ENCODE peak calls at places on chromosomes 7 and 10, in six cellular contexts. One of them, this sample, is unnamed.

GRCh38 chr10:88091490-88092061 is 228.2 kb downstream of the PTEN start:
- DNase-seq in A549: no peak
- DNase-seq in ovary: no peak
- DNase-seq in gastrocnemius medialis: no peak
- DNase-seq in esophagus muscularis mucosa: no peak
- DNase-seq in upper lobe of left lung: no peak
- DNase-seq in this sample: peak

GRCh38 chr10:128086003-128086863 is 40.0 kb downstream of the MKI67 start:
- DNase-seq in A549: no peak
- DNase-seq in ovary: no peak
- DNase-seq in gastrocnemius medialis: no peak
- DNase-seq in esophagus muscularis mucosa: no peak
- DNase-seq in upper lobe of left lung: no peak
- DNase-seq in this sample: no peak

GRCh38 chr10:97759157-97759980 is 12.4 kb downstream of the SFRP5 start:
- DNase-seq in A549: peak
- DNase-seq in ovary: peak
- DNase-seq in gastrocnemius medialis: no peak
- DNase-seq in esophagus muscularis mucosa: no peak
- DNase-seq in upper lobe of left lung: peak
- DNase-seq in this sample: peak

GRCh38 chr10:15843705-15844104 is 16.6 kb downstream of the MINDY3 start:
- DNase-seq in A549: no peak
- DNase-seq in ovary: no peak
- DNase-seq in gastrocnemius medialis: no peak
- DNase-seq in esophagus muscularis mucosa: no peak
- DNase-seq in upper lobe of left lung: no peak
- DNase-seq in this sample: no peak

GRCh38 chr10:18233775-18234174 is 93.6 kb downstream of the CACNB2 start:
- DNase-seq in A549: no peak
- DNase-seq in ovary: peak
- DNase-seq in gastrocnemius medialis: no peak
- DNase-seq in esophagus muscularis mucosa: peak
- DNase-seq in upper lobe of left lung: no peak
- DNase-seq in this sample: no peak

GRCh38 chr7:142795339-142795863 is 24.6 kb downstream of the PRSS2 start:
- DNase-seq in A549: no peak
- DNase-seq in ovary: no peak
- DNase-seq in gastrocnemius medialis: no peak
- DNase-seq in esophagus muscularis mucosa: no peak
- DNase-seq in upper lobe of left lung: no peak
- DNase-seq in this sample: no peak

GRCh38 chr10:29555746-29556481 is 78.9 kb downstream of the SVIL start:
- DNase-seq in A549: no peak
- DNase-seq in ovary: no peak
- DNase-seq in gastrocnemius medialis: no peak
- DNase-seq in esophagus muscularis mucosa: no peak
- DNase-seq in upper lobe of left lung: no peak
- DNase-seq in this sample: no peak

GRCh38 chr10:25028711-25029110 is 12.3 kb downstream of the THNSL1 start:
- DNase-seq in A549: no peak
- DNase-seq in ovary: no peak
- DNase-seq in gastrocnemius medialis: no peak
- DNase-seq in esophagus muscularis mucosa: no peak
- DNase-seq in upper lobe of left lung: no peak
- DNase-seq in this sample: no peak

GRCh38 chr10:111551001-111551400 is 474.2 kb downstream of the ADRA2A start:
- DNase-seq in A549: no peak
- DNase-seq in ovary: no peak
- DNase-seq in gastrocnemius medialis: no peak
- DNase-seq in esophagus muscularis mucosa: no peak
- DNase-seq in upper lobe of left lung: no peak
- DNase-seq in this sample: no peak

GRCh38 chr10:12237265-12238220 is 41.6 kb downstream of the CDC123 start:
- DNase-seq in A549: no peak
- DNase-seq in ovary: no peak
- DNase-seq in gastrocnemius medialis: no peak
- DNase-seq in esophagus muscularis mucosa: no peak
- DNase-seq in upper lobe of left lung: no peak
- DNase-seq in this sample: no peak

GRCh38 chr7:80133361-80134104 is 1.1 kb upstream of the GNAI1 start:
- DNase-seq in A549: no peak
- DNase-seq in ovary: no peak
- DNase-seq in gastrocnemius medialis: no peak
- DNase-seq in esophagus muscularis mucosa: no peak
- DNase-seq in upper lobe of left lung: no peak
- DNase-seq in this sample: no peak

GRCh38 chr7:33050425-33051318 is 11.9 kb downstream of the NT5C3A start:
- DNase-seq in A549: peak
- DNase-seq in ovary: no peak
- DNase-seq in gastrocnemius medialis: no peak
- DNase-seq in esophagus muscularis mucosa: no peak
- DNase-seq in upper lobe of left lung: no peak
- DNase-seq in this sample: no peak

GRCh38 chr7:105906169-105906568 is 29.8 kb upstream of the ATXN7L1 start:
- DNase-seq in A549: no peak
- DNase-seq in ovary: no peak
- DNase-seq in gastrocnemius medialis: no peak
- DNase-seq in esophagus muscularis mucosa: no peak
- DNase-seq in upper lobe of left lung: no peak
- DNase-seq in this sample: no peak

GRCh38 chr7:43591551-43592180 is 8.8 kb downstream of the STK17A start:
- DNase-seq in A549: no peak
- DNase-seq in ovary: no peak
- DNase-seq in gastrocnemius medialis: no peak
- DNase-seq in esophagus muscularis mucosa: no peak
- DNase-seq in upper lobe of left lung: no peak
- DNase-seq in this sample: no peak

GRCh38 chr10:992523-993340 is 4.5 kb downstream of the GTPBP4 start:
- DNase-seq in A549: no peak
- DNase-seq in ovary: no peak
- DNase-seq in gastrocnemius medialis: no peak
- DNase-seq in esophagus muscularis mucosa: no peak
- DNase-seq in upper lobe of left lung: no peak
- DNase-seq in this sample: no peak

GRCh38 chr7:1663243-1663642 is 6.8 kb upstream of the ELFN1 start:
- DNase-seq in A549: no peak
- DNase-seq in ovary: peak
- DNase-seq in gastrocnemius medialis: no peak
- DNase-seq in esophagus muscularis mucosa: no peak
- DNase-seq in upper lobe of left lung: peak
- DNase-seq in this sample: no peak

GRCh38 chr7:5248201-5248885 is 34.4 kb upstream of the SLC29A4 start:
- DNase-seq in A549: no peak
- DNase-seq in ovary: peak
- DNase-seq in gastrocnemius medialis: no peak
- DNase-seq in esophagus muscularis mucosa: no peak
- DNase-seq in upper lobe of left lung: peak
- DNase-seq in this sample: no peak

GRCh38 chr10:30882281-30882680 is 149.4 kb downstream of the ZNF438 start:
- DNase-seq in A549: no peak
- DNase-seq in ovary: no peak
- DNase-seq in gastrocnemius medialis: no peak
- DNase-seq in esophagus muscularis mucosa: no peak
- DNase-seq in upper lobe of left lung: no peak
- DNase-seq in this sample: no peak

DNA sequence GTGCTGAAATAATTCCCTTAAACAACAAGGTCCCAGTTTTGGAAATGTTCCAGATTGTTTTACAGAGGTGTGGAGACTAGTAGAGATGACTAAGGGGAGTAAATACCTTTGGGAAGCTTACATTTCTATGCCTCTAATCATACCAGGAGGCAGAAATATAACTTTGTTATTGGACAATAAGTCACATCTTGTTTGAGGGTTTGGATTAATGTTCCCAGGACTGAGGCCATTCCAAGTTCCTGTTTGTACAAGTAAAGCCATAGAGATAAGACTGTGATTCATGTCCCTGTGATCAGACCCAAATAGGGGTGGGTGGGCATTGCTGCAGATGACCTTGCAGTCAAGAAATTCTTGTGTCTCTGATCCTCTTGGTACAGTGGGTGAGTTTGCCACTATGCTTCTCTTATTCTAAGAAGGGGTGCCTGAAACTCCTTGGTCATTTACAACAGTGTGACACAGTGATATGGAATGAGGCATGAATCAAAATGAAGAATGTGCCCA is 508.3 kb downstream of the SORCS3 start:
- DNase-seq in A549: no peak
- DNase-seq in ovary: no peak
- DNase-seq in gastrocnemius medialis: no peak
- DNase-seq in esophagus muscularis mucosa: no peak
- DNase-seq in upper lobe of left lung: no peak
- DNase-seq in this sample: no peak
- H3K4me3 ChIP-seq in A549: no peak
- H3K4me3 ChIP-seq in ovary: no peak
- H3K4me3 ChIP-seq in gastrocnemius medialis: no peak
- H3K4me3 ChIP-seq in esophagus muscularis mucosa: no peak
- H3K4me3 ChIP-seq in upper lobe of left lung: no peak
- H3K4me3 ChIP-seq in this sample: no peak

GRCh38 chr7:123204206-123204835 is 4.6 kb upstream of the SLC13A1 start:
- DNase-seq in A549: no peak
- DNase-seq in ovary: no peak
- DNase-seq in gastrocnemius medialis: no peak
- DNase-seq in esophagus muscularis mucosa: no peak
- DNase-seq in upper lobe of left lung: no peak
- DNase-seq in this sample: no peak

GRCh38 chr7:123211545-123211944 is 11.8 kb upstream of the SLC13A1 start:
- DNase-seq in A549: no peak
- DNase-seq in ovary: no peak
- DNase-seq in gastrocnemius medialis: no peak
- DNase-seq in esophagus muscularis mucosa: no peak
- DNase-seq in upper lobe of left lung: no peak
- DNase-seq in this sample: no peak

GRCh38 chr7:123210986-123211385 is 11.2 kb upstream of the SLC13A1 start:
- DNase-seq in A549: no peak
- DNase-seq in ovary: no peak
- DNase-seq in gastrocnemius medialis: no peak
- DNase-seq in esophagus muscularis mucosa: no peak
- DNase-seq in upper lobe of left lung: no peak
- DNase-seq in this sample: no peak

GRCh38 chr7:123209786-123210185 is 10.0 kb upstream of the SLC13A1 start:
- DNase-seq in A549: no peak
- DNase-seq in ovary: no peak
- DNase-seq in gastrocnemius medialis: no peak
- DNase-seq in esophagus muscularis mucosa: no peak
- DNase-seq in upper lobe of left lung: no peak
- DNase-seq in this sample: peak

DNA sequence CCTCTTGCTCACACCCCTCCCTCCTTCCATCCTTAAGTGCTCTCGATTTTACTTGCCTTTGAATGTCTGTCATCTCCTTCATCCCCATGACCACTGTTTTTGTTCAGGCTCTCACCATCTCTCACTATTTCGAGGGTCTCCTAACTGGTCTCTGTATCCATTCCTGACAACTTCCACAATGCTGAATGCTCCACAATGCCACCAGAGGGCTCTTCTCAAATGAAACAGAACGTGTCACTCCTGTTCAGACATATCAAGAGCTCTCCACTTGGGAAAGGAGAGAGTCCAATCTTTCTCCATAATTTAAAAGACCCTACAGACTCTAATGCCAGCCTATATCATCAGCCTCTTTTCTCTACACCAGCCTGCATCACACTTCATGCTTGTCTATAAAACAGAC is 9.0 kb upstream of the SLC13A1 start:
- DNase-seq in A549: no peak
- DNase-seq in ovary: no peak
- DNase-seq in gastrocnemius medialis: no peak
- DNase-seq in esophagus muscularis mucosa: no peak
- DNase-seq in upper lobe of left lung: no peak
- DNase-seq in this sample: no peak
- TF ChIP-seq CTCF in A549: no peak
- TF ChIP-seq CTCF in ovary: no peak
- TF ChIP-seq CTCF in gastrocnemius medialis: peak
- TF ChIP-seq CTCF in esophagus muscularis mucosa: peak
- TF ChIP-seq CTCF in upper lobe of left lung: no peak
- TF ChIP-seq CTCF in this sample: peak

GRCh38 chr7:99419323-99420021 is 10.7 kb downstream of the BUD31 start:
- DNase-seq in A549: no peak
- DNase-seq in ovary: no peak
- DNase-seq in gastrocnemius medialis: no peak
- DNase-seq in esophagus muscularis mucosa: no peak
- DNase-seq in upper lobe of left lung: peak
- DNase-seq in this sample: no peak

GRCh38 chr7:99420213-99420612 is 11.4 kb downstream of the BUD31 start:
- DNase-seq in A549: no peak
- DNase-seq in ovary: no peak
- DNase-seq in gastrocnemius medialis: no peak
- DNase-seq in esophagus muscularis mucosa: no peak
- DNase-seq in upper lobe of left lung: no peak
- DNase-seq in this sample: no peak

GRCh38 chr7:99422091-99422624 is 13.4 kb downstream of the BUD31 start:
- DNase-seq in A549: no peak
- DNase-seq in ovary: no peak
- DNase-seq in gastrocnemius medialis: no peak
- DNase-seq in esophagus muscularis mucosa: no peak
- DNase-seq in upper lobe of left lung: no peak
- DNase-seq in this sample: no peak

GRCh38 chr7:99422625-99423024 is 13.9 kb downstream of the BUD31 start:
- DNase-seq in A549: no peak
- DNase-seq in ovary: no peak
- DNase-seq in gastrocnemius medialis: no peak
- DNase-seq in esophagus muscularis mucosa: no peak
- DNase-seq in upper lobe of left lung: no peak
- DNase-seq in this sample: no peak

GRCh38 chr7:99418260-99418659 is 9.5 kb downstream of the BUD31 start:
- DNase-seq in A549: no peak
- DNase-seq in ovary: no peak
- DNase-seq in gastrocnemius medialis: no peak
- DNase-seq in esophagus muscularis mucosa: no peak
- DNase-seq in upper lobe of left lung: no peak
- DNase-seq in this sample: no peak
- TF ChIP-seq POLR2A in A549: no peak
- TF ChIP-seq POLR2A in ovary: no peak
- TF ChIP-seq POLR2A in gastrocnemius medialis: no peak
- TF ChIP-seq POLR2A in esophagus muscularis mucosa: no peak
- TF ChIP-seq POLR2A in upper lobe of left lung: no peak
- TF ChIP-seq POLR2A in this sample: no peak

DNA sequence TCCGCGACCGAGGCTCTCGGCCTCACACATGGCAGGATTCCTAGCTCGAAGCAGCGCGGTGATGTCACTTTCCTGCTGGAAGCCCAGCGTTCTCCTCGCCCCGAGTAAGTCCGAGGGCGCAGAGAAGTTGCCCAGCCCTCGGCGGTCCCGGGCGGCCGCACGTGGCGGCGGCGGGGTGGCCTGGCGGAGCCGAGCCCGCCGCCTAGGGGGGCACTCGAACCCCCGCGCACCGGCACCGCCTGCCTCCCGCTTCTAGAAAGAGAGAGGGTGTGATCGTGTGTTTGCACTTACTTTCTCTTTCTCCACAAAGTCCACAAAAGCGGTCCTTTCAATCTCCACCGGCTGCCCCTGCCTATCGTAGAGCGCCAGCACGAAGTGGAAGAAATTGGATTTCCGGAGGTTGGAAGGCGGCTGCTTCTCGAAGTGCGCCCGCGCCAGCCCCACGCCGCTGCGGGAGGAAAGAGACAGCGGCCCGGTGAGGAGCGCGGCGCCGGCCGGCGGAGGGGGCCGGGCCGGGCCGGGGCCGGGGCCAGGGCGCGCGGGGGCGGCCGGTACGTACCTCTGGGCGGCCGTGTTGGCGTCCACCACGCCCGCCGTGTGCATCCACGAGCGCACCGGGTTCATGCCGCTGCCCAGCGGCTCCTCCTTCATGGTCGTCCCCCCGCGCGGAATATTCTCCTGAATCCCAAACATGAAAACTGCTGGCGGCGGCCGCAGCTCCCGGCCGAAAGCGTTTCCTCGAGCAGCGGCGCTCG is 821 bp downstream of the EBF3 start:
- DNase-seq in A549: no peak
- DNase-seq in ovary: no peak
- DNase-seq in gastrocnemius medialis: no peak
- DNase-seq in esophagus muscularis mucosa: no peak
- DNase-seq in upper lobe of left lung: peak
- DNase-seq in this sample: no peak
- H3K4me3 ChIP-seq in A549: peak
- H3K4me3 ChIP-seq in ovary: peak
- H3K4me3 ChIP-seq in gastrocnemius medialis: peak
- H3K4me3 ChIP-seq in esophagus muscularis mucosa: peak
- H3K4me3 ChIP-seq in upper lobe of left lung: peak
- H3K4me3 ChIP-seq in this sample: peak

This sample was measured in stomach.